ENCODE peak calls at places on chromosomes 12 and 14, in four cellular contexts. E, S, B and P are unnamed samples.

GRCh38 chr12:47097276-47097896 is 17.6 kb upstream of the AMIGO2 start:
- DNase-seq in B (no peak), E (no peak), S (no peak), P (no peak)

GRCh38 chr14:105865904-105866840 is 339.8 kb downstream of the TMEM121 start:
- DNase-seq in E (no peak), S (no peak), B (peak), P (no peak)

GRCh38 chr12:14356147-14356546 is 9.3 kb upstream of the ATF7IP start:
- DNase-seq in S (no peak), B (no peak), E (no peak), P (no peak)

GRCh38 chr12:80406253-80406652 is 37.8 kb upstream of the PTPRQ start:
- DNase-seq in E (no peak), B (no peak), S (no peak), P (no peak)

GRCh38 chr12:45986646-45987338 is 3.6 kb downstream of the SCAF11 start:
- DNase-seq in B (peak), E (no peak), S (no peak), P (no peak)

GRCh38 chr14:58428011-58428807 is 690 bp downstream of the KIAA0586 start:
- DNase-seq in E (no peak), B (peak), S (peak), P (peak)

GRCh38 chr14:29462271-29462670 is 465.4 kb downstream of the PRKD1 start:
- DNase-seq in E (no peak), S (no peak), B (no peak), P (no peak)

GRCh38 chr12:94677778-94678177 is 27.4 kb upstream of the TMCC3 start:
- DNase-seq in S (no peak), E (peak), B (peak), P (no peak)

GRCh38 chr12:459430-460258 is at the start of gene B4GALNT3:
- DNase-seq in B (peak), E (peak), S (peak), P (peak)

GRCh38 chr12:12182926-12183325 is 83.9 kb downstream of the LRP6 start:
- DNase-seq in B (no peak), S (peak), E (no peak), P (no peak)

GRCh38 chr14:99521176-99522024 is 40.2 kb downstream of the CCNK start:
- DNase-seq in E (peak), S (no peak), B (no peak), P (no peak)

GRCh38 chr12:114186241-114187002 is 219.5 kb downstream of the TBX5 start:
- DNase-seq in B (peak), E (no peak), S (no peak), P (no peak)

GRCh38 chr12:57452937-57453509 is 2.1 kb upstream of the INHBE start:
- DNase-seq in E (peak), S (peak), B (peak), P (peak)

GRCh38 chr12:33967760-33968159 is 54.5 kb upstream of the ALG10 start:
- DNase-seq in S (no peak), B (no peak), E (no peak), P (no peak)

GRCh38 chr14:36857136-36857535 is 195.5 kb downstream of the PAX9 start:
- DNase-seq in E (no peak), S (no peak), B (peak), P (no peak)

GRCh38 chr12:104748790-104749189 is 209.3 kb downstream of the SLC41A2 start:
- DNase-seq in E (no peak), B (peak), S (no peak), P (no peak)

GRCh38 chr12:12671850-12672660 is 23.9 kb downstream of the GPR19 start:
- DNase-seq in S (peak), E (no peak), B (no peak), P (no peak)

GRCh38 chr12:116919706-116920485 is 9.1 kb downstream of the FBXW8 start:
- DNase-seq in S (no peak), E (peak), B (no peak), P (no peak)

GRCh38 chr14:95255487-95255886 is 64.2 kb downstream of the CLMN start:
- DNase-seq in E (peak), B (peak), S (peak), P (peak)

GRCh38 chr14:25431211-25432076 is 381.5 kb upstream of the STXBP6 start:
- DNase-seq in S (no peak), B (peak), E (no peak), P (peak)

GRCh38 chr12:75509621-75510020 is 1.8 kb downstream of the KRR1 start:
- DNase-seq in E (no peak), S (no peak), B (no peak), P (no peak)

GRCh38 chr12:15208871-15209656 is 12.2 kb downstream of the RERG start:
- DNase-seq in E (no peak), B (no peak), S (no peak), P (no peak)

GRCh38 chr14:100283984-100284881 is 22.0 kb downstream of the SLC25A29 start:
- DNase-seq in B (peak), E (no peak), S (no peak), P (no peak)

GRCh38 chr12:49345048-49345839 is 1.4 kb upstream of the DNAJC22 start:
- DNase-seq in B (peak), S (no peak), E (peak), P (peak)